ENCODE peak calls at places on chromosomes 5 and 9, in seven cellular contexts. N is SW480; V is M059J; X is activated CD8-positive, alpha-beta memory T cell treated with anti-CD3 and anti-CD28 coated beads, Interleukin-2, amount 10 ng/mL, durations not matched to agents 7 days and 5 days; L is stimulated activated CD8-positive, alpha-beta memory T cell treated with anti-CD3 and anti-CD28 coated beads, Interleukin-15, amount 100 ng/mL, for 24 hours; S is GM19239; Z is AG04450. W is an unnamed sample.
A peak's percentile ranks its signal among the peaks of the same experiment; 100 is the strongest.

GRCh38 chr5:6856658-6857057 is 143.4 kb downstream of the TENT4A start:
- DNase-seq in N (no peak), V (no peak), X (no peak), L (no peak), S (no peak), Z (no peak), W (no peak)

GRCh38 chr9:4068914-4069313 is 231.0 kb downstream of the GLIS3 start:
- DNase-seq in N (no peak), V (no peak), X (no peak), L (no peak), S (no peak), Z (no peak), W (no peak)

GRCh38 chr9:34256104-34256503 is 73.0 kb downstream of the KIF24 start:
- DNase-seq in N (no peak), V (no peak), X (no peak), L (no peak), S (no peak), Z (no peak), W (no peak)

GRCh38 chr5:149628221-149628620 is 46.9 kb downstream of the ARHGEF37 start:
- DNase-seq in N (peak; percentile 30), V (no peak), X (no peak), L (no peak), S (no peak), Z (no peak), W (no peak)

GRCh38 chr5:133967715-133968056 is 739 bp downstream of the C5orf15 start:
- DNase-seq in N (peak; percentile 40), V (peak; percentile 77), X (no peak), L (no peak), S (no peak), Z (no peak), W (no peak)

GRCh38 chr9:36450110-36450732 is 50.2 kb upstream of the RNF38 start:
- DNase-seq in N (peak; percentile 49), V (peak; percentile 70), X (peak; percentile 44), L (no peak), S (no peak), Z (peak; percentile 18), W (no peak)

GRCh38 chr5:42498000-42498399 is 74.8 kb downstream of the GHR start:
- DNase-seq in N (no peak), V (no peak), X (no peak), L (no peak), S (no peak), Z (no peak), W (no peak)

GRCh38 chr9:91781116-91781515 is 168.9 kb downstream of the ROR2 start:
- DNase-seq in N (no peak), V (no peak), X (peak; percentile 11), L (no peak), S (no peak), Z (no peak), W (no peak)

GRCh38 chr9:87327567-87328125 is 170.0 kb upstream of the DAPK1 start:
- DNase-seq in N (no peak), V (peak; percentile 85), X (no peak), L (no peak), S (no peak), Z (no peak), W (no peak)

GRCh38 chr5:80284720-80285119 is 28.9 kb upstream of the SERINC5 start:
- DNase-seq in N (no peak), V (no peak), X (peak; percentile 42), L (no peak), S (no peak), Z (no peak), W (no peak)

GRCh38 chr5:171419663-171420428 is 399 bp downstream of the FGF18 start:
- DNase-seq in N (peak; percentile 77), V (peak; percentile 16), X (no peak), L (no peak), S (peak; percentile 37), Z (no peak), W (no peak)

GRCh38 chr5:137923856-137924255 is 34.6 kb downstream of the PKD2L2 start:
- DNase-seq in N (no peak), V (peak; percentile 11), X (no peak), L (no peak), S (no peak), Z (no peak), W (no peak)

GRCh38 chr5:111618644-111619271 is 106.4 kb upstream of the STARD4 start:
- DNase-seq in N (no peak), V (peak; percentile 4), X (no peak), L (no peak), S (no peak), Z (no peak), W (no peak)

GRCh38 chr5:55544341-55544740 is 9.6 kb upstream of the PLPP1 start:
- DNase-seq in N (no peak), V (peak; percentile 41), X (no peak), L (no peak), S (no peak), Z (no peak), W (no peak)

GRCh38 chr9:122053546-122053945 is 39.6 kb downstream of the TTLL11 start:
- DNase-seq in N (no peak), V (no peak), X (no peak), L (no peak), S (no peak), Z (no peak), W (no peak)

GRCh38 chr5:103778915-103779314 is 216.3 kb upstream of the NUDT12 start:
- DNase-seq in N (no peak), V (no peak), X (no peak), L (no peak), S (no peak), Z (no peak), W (no peak)

GRCh38 chr9:87286506-87286905 is 211.2 kb upstream of the DAPK1 start:
- DNase-seq in N (no peak), V (no peak), X (no peak), L (no peak), S (no peak), Z (no peak), W (no peak)

GRCh38 chr5:141529002-141529401 is 40.1 kb downstream of the PCDHGC5 start:
- DNase-seq in N (no peak), V (peak; percentile 49), X (no peak), L (no peak), S (no peak), Z (no peak), W (no peak)

W was measured in GF-D8.